ENCODE peak calls at places on chromosomes 3 and 15, in nine cellular contexts. R, Z, L, P, J, F, V, E and K are unnamed samples. For H3K27me3 and H3K4me1, the result is how much of the 10 kb centered on the place peaks cover.

GRCh38 chr3:157115069-157116006 is 44.6 kb downstream of the CCNL1 start:
- DNase-seq in R (no peak), Z (no peak), L (peak), P (no peak), J (no peak), F (no peak), V (peak), E (no peak), K (no peak)

GRCh38 chr3:9779721-9780450 is 10.1 kb upstream of the CAMK1 start:
- DNase-seq in R (no peak), Z (no peak), L (no peak), P (peak), J (no peak), F (no peak), V (no peak), E (no peak), K (no peak)

GRCh38 chr15:81449836-81450474 is 75.9 kb upstream of the TMC3 start:
- DNase-seq in R (no peak), Z (no peak), L (no peak), P (no peak), J (no peak), F (no peak), V (no peak), E (peak), K (no peak)

GRCh38 chr3:140635276-140635675 is 42.6 kb upstream of the TRIM42 start:
- DNase-seq in R (no peak), Z (no peak), L (no peak), P (no peak), J (no peak), F (no peak), V (no peak), E (no peak), K (no peak)

GRCh38 chr3:180855364-180855763 is 57.1 kb upstream of the FXR1 start:
- DNase-seq in R (no peak), Z (peak), L (no peak), P (no peak), J (no peak), F (no peak), V (no peak), E (peak), K (no peak)

GRCh38 chr15:65762914-65763787 is 28.9 kb downstream of the DENND4A start:
- DNase-seq in R (no peak), Z (no peak), L (no peak), P (no peak), J (no peak), F (no peak), V (no peak), E (no peak), K (no peak)

GRCh38 chr15:57205999-57206398 is 170.3 kb upstream of the CGNL1 start:
- DNase-seq in R (no peak), Z (no peak), L (no peak), P (no peak), J (no peak), F (no peak), V (no peak), E (no peak), K (no peak)

GRCh38 chr3:101637461-101637860 is 39.5 kb downstream of the ZBTB11 start:
- DNase-seq in R (no peak), Z (no peak), L (no peak), P (no peak), J (no peak), F (peak), V (no peak), E (no peak), K (no peak)

GRCh38 chr3:184315871-184316661 is 1.7 kb downstream of the EIF4G1 start:
- DNase-seq in R (no peak), Z (no peak), L (peak), P (no peak), J (no peak), F (no peak), V (peak), E (no peak), K (no peak)

GRCh38 chr3:97810779-97811390 is 10.9 kb upstream of the CRYBG3 start:
- DNase-seq in R (no peak), Z (no peak), L (no peak), P (no peak), J (no peak), F (no peak), V (no peak), E (no peak), K (no peak)

GRCh38 chr3:51706788-51707731 is at the start of gene GRM2:
- DNase-seq in R (peak), Z (peak), L (peak), P (peak), J (peak), F (peak), V (peak), E (peak), K (peak)

GRCh38 chr3:117692416-117692995 is 982.9 kb downstream of the TUSC7 start:
- DNase-seq in R (no peak), Z (peak), L (peak), P (no peak), J (no peak), F (no peak), V (no peak), E (no peak), K (no peak)

GRCh38 chr15:61659571-61660190 is 400.6 kb downstream of the VPS13C start:
- DNase-seq in R (no peak), Z (no peak), L (no peak), P (no peak), J (no peak), F (no peak), V (no peak), E (no peak), K (no peak)

GRCh38 chr3:126704494-126705214 is 614 bp downstream of the CHCHD6 start:
- DNase-seq in R (no peak), Z (no peak), L (peak), P (no peak), J (no peak), F (no peak), V (no peak), E (no peak), K (no peak)

GRCh38 chr3:72062017-72062416 is 277.1 kb upstream of the PROK2 start:
- DNase-seq in R (no peak), Z (no peak), L (no peak), P (no peak), J (no peak), F (no peak), V (no peak), E (no peak), K (no peak)

GRCh38 chr15:100847194-100847593 is 32.4 kb upstream of the ALDH1A3 start:
- DNase-seq in R (no peak), Z (no peak), L (no peak), P (no peak), J (peak), F (peak), V (no peak), E (no peak), K (no peak)
- H3K27me3 ChIP-seq in R (half or more), Z (under half), L (under half), P (under half), J (under half), F (under half), V (under half), E (under half), K (under half)

GRCh38 chr3:170361711-170362110 is 4.2 kb downstream of the SKIL start:
- DNase-seq in R (no peak), Z (no peak), L (no peak), P (no peak), J (no peak), F (no peak), V (no peak), E (no peak), K (no peak)
- H3K4me1 ChIP-seq in R (half or more), Z (under half), L (under half), P (half or more), J (half or more), F (under half), V (under half), E (half or more), K (under half)

DNA sequence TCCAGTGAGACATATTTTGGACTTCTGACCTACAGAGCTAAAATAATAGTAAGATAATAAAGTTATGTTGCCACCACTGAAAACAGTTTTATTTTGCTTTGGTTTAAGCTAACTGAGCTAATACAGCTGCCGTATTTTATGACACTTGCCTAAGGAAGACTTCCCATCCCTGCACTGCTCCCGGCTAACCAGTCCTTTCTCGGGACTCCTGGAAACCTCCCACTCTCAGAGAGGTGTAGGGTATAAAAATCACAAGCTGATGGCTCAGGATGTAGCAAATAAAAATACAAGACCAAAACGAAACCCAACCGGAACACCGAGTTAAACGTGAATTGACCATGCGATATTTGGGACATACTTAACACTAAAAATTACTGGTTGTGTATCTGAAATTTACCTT is 448 bp upstream of the KBTBD12 start:
- DNase-seq in R (no peak), Z (no peak), L (no peak), P (no peak), J (no peak), F (no peak), V (no peak), E (no peak), K (no peak)
- H3K27me3 ChIP-seq in R (under half), Z (under half), L (half or more), P (under half), J (under half), F (under half), V (under half), E (under half), K (under half)

DNA sequence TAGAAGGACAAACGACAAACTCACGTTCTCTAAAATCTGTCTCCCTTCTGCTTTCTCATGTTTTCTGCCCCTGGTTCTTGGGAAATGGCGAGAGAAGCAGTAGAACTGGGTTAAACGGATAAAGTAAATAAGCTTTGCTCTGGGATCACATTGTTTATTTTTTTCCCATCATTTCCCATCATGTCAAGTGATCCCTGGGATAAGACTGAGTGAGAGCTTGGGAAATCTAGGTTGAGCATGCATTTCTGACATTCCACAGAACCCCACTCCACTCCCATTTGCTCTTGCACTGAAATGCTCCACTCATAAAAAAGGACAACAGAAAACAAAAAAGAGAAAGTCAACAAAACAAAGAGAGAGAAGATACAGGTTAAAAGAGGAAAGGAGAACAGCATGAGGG is 69.1 kb downstream of the SEMA6D start:
- DNase-seq in R (no peak), Z (no peak), L (peak), P (no peak), J (no peak), F (no peak), V (no peak), E (no peak), K (no peak)
- H3K4me1 ChIP-seq in R (under half), Z (under half), L (under half), P (under half), J (under half), F (under half), V (under half), E (under half), K (under half)

DNA sequence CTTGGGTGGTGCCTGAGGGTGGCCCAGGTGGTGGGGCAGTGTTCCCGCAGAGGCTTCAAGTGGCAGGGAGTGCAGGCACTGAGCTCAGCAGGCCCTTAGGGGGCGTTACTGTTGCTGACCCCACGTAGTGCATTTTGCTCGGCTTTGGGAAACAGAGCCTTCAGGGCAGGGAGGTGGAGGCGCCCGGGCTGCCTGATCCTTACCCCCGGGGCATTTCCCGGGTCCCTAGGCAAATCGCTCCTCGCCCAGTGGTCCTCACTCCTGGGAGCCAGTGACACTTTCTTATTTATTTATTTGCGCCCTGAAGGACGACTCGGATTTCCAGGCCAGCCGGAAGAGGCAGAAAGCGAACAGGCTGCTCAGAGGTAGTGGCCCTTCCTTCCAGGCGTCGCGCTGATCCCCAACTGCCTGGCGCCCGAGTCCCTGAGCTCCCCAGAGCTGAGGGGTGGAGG is 10.1 kb upstream of the FOXB1 start:
- DNase-seq in R (no peak), Z (peak), L (no peak), P (no peak), J (no peak), F (no peak), V (no peak), E (no peak), K (no peak)
- H3K27me3 ChIP-seq in R (half or more), Z (under half), L (half or more), P (half or more), J (under half), F (half or more), V (half or more), E (half or more), K (under half)

DNA sequence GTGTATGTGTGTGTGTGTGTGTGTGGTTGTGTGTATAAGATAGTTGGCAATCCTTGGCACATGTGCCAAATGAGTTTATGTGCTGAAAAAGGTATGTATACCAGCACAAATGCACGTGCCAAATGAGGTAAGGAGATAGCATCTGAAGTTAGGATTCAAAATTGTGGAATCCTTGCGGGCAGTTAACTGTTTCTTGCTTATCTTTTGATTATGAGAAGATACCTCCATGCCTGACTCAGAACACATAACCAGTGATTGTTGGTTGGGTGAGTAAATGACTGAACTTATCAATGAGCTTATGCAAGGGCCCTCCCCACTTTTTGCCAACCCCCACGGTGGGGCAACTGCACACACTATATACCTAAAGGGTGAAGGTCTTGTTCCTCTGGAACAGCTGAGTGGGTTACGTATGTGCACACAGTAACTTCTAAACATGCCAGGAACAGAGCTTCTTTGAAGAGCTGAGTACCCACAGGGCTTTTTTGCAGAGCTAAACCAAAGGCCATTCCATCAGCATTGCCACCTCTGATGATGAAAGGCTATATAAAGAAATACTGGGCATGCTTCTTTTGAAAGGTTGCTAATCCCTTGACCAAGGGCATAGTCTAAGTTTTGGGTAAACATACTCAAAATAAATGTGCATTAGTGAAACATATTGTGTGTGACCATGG is 60.1 kb downstream of the MEIS2 start:
- DNase-seq in R (no peak), Z (no peak), L (no peak), P (no peak), J (no peak), F (no peak), V (no peak), E (peak), K (no peak)
- H3K4me1 ChIP-seq in R (half or more), Z (under half), L (under half), P (under half), J (under half), F (under half), V (under half), E (under half), K (under half)

GRCh38 chr15:52802110-52802509 is 12.0 kb upstream of the ONECUT1 start:
- DNase-seq in R (no peak), Z (no peak), L (no peak), P (no peak), J (no peak), F (no peak), V (no peak), E (no peak), K (no peak)
- H3K27me3 ChIP-seq in R (half or more), Z (under half), L (half or more), P (half or more), J (half or more), F (half or more), V (half or more), E (half or more), K (under half)